ENCODE peak calls at places on chromosome 13, in eight cellular contexts. Q, A, T, H, U, R, O and V are unnamed samples.

GRCh38 chr13:36417328-36417727 is 15.0 kb upstream of the CCNA1 start:
- DNase-seq in O (no peak), A (no peak), R (no peak), H (no peak), U (no peak), T (no peak), Q (no peak), V (no peak)

GRCh38 chr13:76903544-76904162 is 17.4 kb upstream of the KCTD12 start:
- DNase-seq in H (peak), A (no peak), Q (peak), U (peak), T (peak), R (peak), O (peak), V (peak)

GRCh38 chr13:75798353-75799245 is 162.5 kb downstream of the LMO7 start:
- DNase-seq in T (no peak), R (no peak), U (no peak), Q (no peak), O (no peak), H (no peak), A (no peak), V (no peak)

GRCh38 chr13:96967248-96967745 is 27.0 kb downstream of the OXGR1 start:
- DNase-seq in T (no peak), H (no peak), U (no peak), R (no peak), O (peak), A (no peak), Q (no peak), V (no peak)

GRCh38 chr13:96984061-96984508 is 10.2 kb downstream of the OXGR1 start:
- DNase-seq in T (no peak), A (no peak), U (no peak), R (no peak), Q (peak), O (peak), H (no peak), V (peak)

GRCh38 chr13:61013782-61014181 is 401.9 kb downstream of the PCDH20 start:
- DNase-seq in O (no peak), R (no peak), U (no peak), Q (no peak), H (no peak), A (no peak), T (no peak), V (no peak)

GRCh38 chr13:108463365-108463764 is 166.0 kb upstream of the MYO16 start:
- DNase-seq in R (no peak), H (no peak), A (no peak), Q (no peak), O (no peak), T (no peak), U (peak), V (no peak)

GRCh38 chr13:31951215-31951678 is 80.3 kb upstream of the FRY start:
- DNase-seq in O (peak), T (no peak), H (no peak), R (peak), Q (peak), A (peak), U (no peak), V (peak)

GRCh38 chr13:40026174-40026585 is 370.7 kb downstream of the COG6 start:
- DNase-seq in A (no peak), T (peak), R (no peak), Q (no peak), O (no peak), U (peak), H (peak), V (no peak)

GRCh38 chr13:47087841-47088240 is 191.0 kb upstream of the HTR2A start:
- DNase-seq in R (no peak), T (no peak), U (peak), A (no peak), O (no peak), Q (no peak), H (no peak), V (no peak)

GRCh38 chr13:106318941-106319411 is 216.5 kb downstream of the EFNB2 start:
- DNase-seq in Q (no peak), O (no peak), R (no peak), A (no peak), U (peak), H (no peak), T (no peak), V (no peak)